ENCODE peak calls at places on chromosomes 2 and 18, in five cellular contexts. One of them, this sample, is unnamed.

GRCh38 chr2:190827720-190828119 is 52.9 kb upstream of the GLS start:
- DNase-seq in neuronal stem cell: no peak
- DNase-seq in IMR-90: no peak
- DNase-seq in mesenchymal stem cell: no peak
- DNase-seq in trophoblast cell: no peak
- DNase-seq in this sample: no peak

GRCh38 chr2:40415391-40415790 is 36.5 kb downstream of the SLC8A1 start:
- DNase-seq in mesenchymal stem cell: no peak
- DNase-seq in neuronal stem cell: no peak
- DNase-seq in IMR-90: no peak
- DNase-seq in trophoblast cell: no peak
- DNase-seq in this sample: no peak

GRCh38 chr18:33470229-33470628 is 29.7 kb upstream of the CCDC178 start:
- DNase-seq in trophoblast cell: no peak
- DNase-seq in neuronal stem cell: no peak
- DNase-seq in mesenchymal stem cell: no peak
- DNase-seq in IMR-90: no peak
- DNase-seq in this sample: no peak

GRCh38 chr2:199471443-199472057 is 13.8 kb upstream of the SATB2 start:
- DNase-seq in trophoblast cell: peak; percentile 57
- DNase-seq in neuronal stem cell: peak; percentile 70
- DNase-seq in mesenchymal stem cell: peak; percentile 46
- DNase-seq in IMR-90: peak; percentile 45
- DNase-seq in this sample: peak; percentile 89

GRCh38 chr2:157492189-157492773 is 48.4 kb upstream of the CYTIP start:
- DNase-seq in neuronal stem cell: peak; percentile 41
- DNase-seq in IMR-90: peak; percentile 59
- DNase-seq in trophoblast cell: peak; percentile 55
- DNase-seq in mesenchymal stem cell: peak; percentile 63
- DNase-seq in this sample: peak; percentile 66

GRCh38 chr2:238884812-238885408 is 37.0 kb downstream of the TWIST2 start:
- DNase-seq in trophoblast cell: no peak
- DNase-seq in neuronal stem cell: no peak
- DNase-seq in IMR-90: no peak
- DNase-seq in mesenchymal stem cell: no peak
- DNase-seq in this sample: no peak

GRCh38 chr2:152646775-152647174 is 70.5 kb downstream of the PRPF40A start:
- DNase-seq in mesenchymal stem cell: peak; percentile 67
- DNase-seq in IMR-90: peak; percentile 95
- DNase-seq in neuronal stem cell: no peak
- DNase-seq in trophoblast cell: peak; percentile 59
- DNase-seq in this sample: peak; percentile 68

GRCh38 chr2:151760139-151760650 is 25.9 kb upstream of the NEB start:
- DNase-seq in mesenchymal stem cell: no peak
- DNase-seq in IMR-90: no peak
- DNase-seq in neuronal stem cell: peak; percentile 46
- DNase-seq in trophoblast cell: peak; percentile 85
- DNase-seq in this sample: peak; percentile 88

GRCh38 chr2:3585239-3586109 is 9.4 kb upstream of the COLEC11 start:
- DNase-seq in mesenchymal stem cell: peak; percentile 95
- DNase-seq in neuronal stem cell: no peak
- DNase-seq in trophoblast cell: no peak
- DNase-seq in IMR-90: peak; percentile 95
- DNase-seq in this sample: no peak

GRCh38 chr2:240295256-240296103 is 140.0 kb upstream of the GPC1 start:
- DNase-seq in mesenchymal stem cell: no peak
- DNase-seq in trophoblast cell: no peak
- DNase-seq in IMR-90: no peak
- DNase-seq in neuronal stem cell: no peak
- DNase-seq in this sample: no peak

GRCh38 chr2:165952085-165952484 is 1.5 kb downstream of the TTC21B start:
- DNase-seq in neuronal stem cell: no peak
- DNase-seq in mesenchymal stem cell: no peak
- DNase-seq in IMR-90: no peak
- DNase-seq in trophoblast cell: no peak
- DNase-seq in this sample: no peak

GRCh38 chr2:222907790-222908431 is 47.1 kb downstream of the ACSL3 start:
- DNase-seq in neuronal stem cell: no peak
- DNase-seq in mesenchymal stem cell: peak; percentile 50
- DNase-seq in trophoblast cell: no peak
- DNase-seq in IMR-90: peak; percentile 83
- DNase-seq in this sample: peak; percentile 79

GRCh38 chr18:2413352-2413751 is 158.0 kb downstream of the METTL4 start:
- DNase-seq in trophoblast cell: peak; percentile 7
- DNase-seq in IMR-90: no peak
- DNase-seq in mesenchymal stem cell: no peak
- DNase-seq in neuronal stem cell: no peak
- DNase-seq in this sample: no peak

GRCh38 chr18:22293417-22293816 is 124.0 kb downstream of the GATA6 start:
- DNase-seq in neuronal stem cell: no peak
- DNase-seq in trophoblast cell: no peak
- DNase-seq in mesenchymal stem cell: no peak
- DNase-seq in IMR-90: no peak
- DNase-seq in this sample: no peak

GRCh38 chr2:95388091-95388692 is 14.3 kb upstream of the FAHD2A start:
- DNase-seq in neuronal stem cell: no peak
- DNase-seq in trophoblast cell: no peak
- DNase-seq in IMR-90: no peak
- DNase-seq in mesenchymal stem cell: no peak
- DNase-seq in this sample: no peak

GRCh38 chr2:48209214-48209885 is 303.1 kb upstream of the FBXO11 start:
- DNase-seq in IMR-90: peak; percentile 52
- DNase-seq in mesenchymal stem cell: peak; percentile 18
- DNase-seq in trophoblast cell: no peak
- DNase-seq in neuronal stem cell: no peak
- DNase-seq in this sample: peak; percentile 16

GRCh38 chr2:67649331-67650071 is 252.4 kb downstream of the ETAA1 start:
- DNase-seq in trophoblast cell: no peak
- DNase-seq in neuronal stem cell: no peak
- DNase-seq in IMR-90: peak; percentile 61
- DNase-seq in mesenchymal stem cell: peak; percentile 36
- DNase-seq in this sample: peak; percentile 16

GRCh38 chr2:168816369-168816768 is 13.9 kb downstream of the NOSTRIN start:
- DNase-seq in IMR-90: peak; percentile 87
- DNase-seq in trophoblast cell: peak; percentile 45
- DNase-seq in mesenchymal stem cell: peak; percentile 78
- DNase-seq in neuronal stem cell: no peak
- DNase-seq in this sample: peak; percentile 78

GRCh38 chr2:207772081-207772843 is 2.6 kb upstream of the FZD5 start:
- DNase-seq in trophoblast cell: peak; percentile 51
- DNase-seq in neuronal stem cell: no peak
- DNase-seq in mesenchymal stem cell: peak; percentile 62
- DNase-seq in IMR-90: no peak
- DNase-seq in this sample: peak; percentile 84

GRCh38 chr18:62486290-62486964 is 36.4 kb upstream of the ZCCHC2 start:
- DNase-seq in IMR-90: peak; percentile 16
- DNase-seq in neuronal stem cell: no peak
- DNase-seq in mesenchymal stem cell: peak; percentile 9
- DNase-seq in trophoblast cell: peak; percentile 77
- DNase-seq in this sample: peak; percentile 73

GRCh38 chr2:109048159-109048558 is 59.1 kb upstream of the EDAR start:
- DNase-seq in mesenchymal stem cell: no peak
- DNase-seq in trophoblast cell: no peak
- DNase-seq in neuronal stem cell: no peak
- DNase-seq in IMR-90: no peak
- DNase-seq in this sample: no peak

GRCh38 chr18:76997951-76998808 is 134.4 kb downstream of the MBP start:
- DNase-seq in neuronal stem cell: no peak
- DNase-seq in trophoblast cell: no peak
- DNase-seq in IMR-90: no peak
- DNase-seq in mesenchymal stem cell: no peak
- DNase-seq in this sample: no peak

GRCh38 chr2:199660167-199660566 is 190.8 kb downstream of the FTCDNL1 start:
- DNase-seq in IMR-90: no peak
- DNase-seq in mesenchymal stem cell: no peak
- DNase-seq in neuronal stem cell: no peak
- DNase-seq in trophoblast cell: no peak
- DNase-seq in this sample: no peak

GRCh38 chr18:11251891-11252270 is 102.5 kb upstream of the PIEZO2 start:
- DNase-seq in neuronal stem cell: no peak
- DNase-seq in trophoblast cell: no peak
- DNase-seq in mesenchymal stem cell: peak; percentile 7
- DNase-seq in IMR-90: peak; percentile 18
- DNase-seq in this sample: no peak

GRCh38 chr2:196287977-196288538 is 116.7 kb upstream of the STK17B start:
- DNase-seq in trophoblast cell: no peak
- DNase-seq in IMR-90: no peak
- DNase-seq in neuronal stem cell: no peak
- DNase-seq in mesenchymal stem cell: no peak
- DNase-seq in this sample: no peak

GRCh38 chr2:202583709-202584219 is 51.0 kb upstream of the FAM117B start:
- DNase-seq in mesenchymal stem cell: no peak
- DNase-seq in neuronal stem cell: no peak
- DNase-seq in IMR-90: no peak
- DNase-seq in trophoblast cell: no peak
- DNase-seq in this sample: no peak

GRCh38 chr2:202589582-202589949 is 45.2 kb upstream of the FAM117B start:
- DNase-seq in trophoblast cell: no peak
- DNase-seq in mesenchymal stem cell: no peak
- DNase-seq in IMR-90: no peak
- DNase-seq in neuronal stem cell: no peak
- DNase-seq in this sample: no peak

GRCh38 chr2:202592580-202592979 is 42.2 kb upstream of the FAM117B start:
- DNase-seq in IMR-90: peak; percentile 50
- DNase-seq in mesenchymal stem cell: no peak
- DNase-seq in trophoblast cell: no peak
- DNase-seq in neuronal stem cell: no peak
- DNase-seq in this sample: no peak

GRCh38 chr2:202588647-202589581 is 45.9 kb upstream of the FAM117B start:
- DNase-seq in IMR-90: peak; percentile 62
- DNase-seq in mesenchymal stem cell: peak; percentile 81
- DNase-seq in neuronal stem cell: peak; percentile 76
- DNase-seq in trophoblast cell: peak; percentile 42
- DNase-seq in this sample: peak; percentile 91
- H4K8ac ChIP-seq in IMR-90: peak overlapping the region; percentile 53
- H4K8ac ChIP-seq in mesenchymal stem cell: peak overlapping the region; percentile 70
- H4K8ac ChIP-seq in neuronal stem cell: peak overlapping the region; percentile 45
- H4K8ac ChIP-seq in trophoblast cell: peak overlapping the region; percentile 30
- H4K8ac ChIP-seq in this sample: no peak overlapping the region

GRCh38 chr2:181682795-181683517 is 2.6 kb upstream of the NEUROD1 start:
- DNase-seq in mesenchymal stem cell: no peak
- DNase-seq in trophoblast cell: no peak
- DNase-seq in neuronal stem cell: no peak
- DNase-seq in IMR-90: no peak
- DNase-seq in this sample: no peak
- H3K4me3 ChIP-seq in mesenchymal stem cell: no peak overlapping the region
- H3K4me3 ChIP-seq in trophoblast cell: no peak overlapping the region
- H3K4me3 ChIP-seq in neuronal stem cell: peak overlapping the region; percentile 14
- H3K4me3 ChIP-seq in IMR-90: no peak overlapping the region
- H3K4me3 ChIP-seq in this sample: no peak overlapping the region

GRCh38 chr2:27717070-27717453 is 53.4 kb downstream of the SLC4A1AP start:
- DNase-seq in mesenchymal stem cell: peak; percentile 46
- DNase-seq in neuronal stem cell: no peak
- DNase-seq in trophoblast cell: peak; percentile 17
- DNase-seq in IMR-90: peak; percentile 42
- DNase-seq in this sample: no peak

GRCh38 chr2:27714053-27714452 is 50.4 kb downstream of the SLC4A1AP start:
- DNase-seq in mesenchymal stem cell: no peak
- DNase-seq in trophoblast cell: no peak
- DNase-seq in IMR-90: no peak
- DNase-seq in neuronal stem cell: no peak
- DNase-seq in this sample: no peak

GRCh38 chr2:27714851-27715291 is 51.2 kb downstream of the SLC4A1AP start:
- DNase-seq in IMR-90: no peak
- DNase-seq in mesenchymal stem cell: no peak
- DNase-seq in neuronal stem cell: no peak
- DNase-seq in trophoblast cell: no peak
- DNase-seq in this sample: peak; percentile 33

GRCh38 chr2:27715318-27716165 is 51.9 kb downstream of the SLC4A1AP start:
- DNase-seq in neuronal stem cell: no peak
- DNase-seq in trophoblast cell: no peak
- DNase-seq in mesenchymal stem cell: peak; percentile 66
- DNase-seq in IMR-90: peak; percentile 69
- DNase-seq in this sample: peak; percentile 34

DNA sequence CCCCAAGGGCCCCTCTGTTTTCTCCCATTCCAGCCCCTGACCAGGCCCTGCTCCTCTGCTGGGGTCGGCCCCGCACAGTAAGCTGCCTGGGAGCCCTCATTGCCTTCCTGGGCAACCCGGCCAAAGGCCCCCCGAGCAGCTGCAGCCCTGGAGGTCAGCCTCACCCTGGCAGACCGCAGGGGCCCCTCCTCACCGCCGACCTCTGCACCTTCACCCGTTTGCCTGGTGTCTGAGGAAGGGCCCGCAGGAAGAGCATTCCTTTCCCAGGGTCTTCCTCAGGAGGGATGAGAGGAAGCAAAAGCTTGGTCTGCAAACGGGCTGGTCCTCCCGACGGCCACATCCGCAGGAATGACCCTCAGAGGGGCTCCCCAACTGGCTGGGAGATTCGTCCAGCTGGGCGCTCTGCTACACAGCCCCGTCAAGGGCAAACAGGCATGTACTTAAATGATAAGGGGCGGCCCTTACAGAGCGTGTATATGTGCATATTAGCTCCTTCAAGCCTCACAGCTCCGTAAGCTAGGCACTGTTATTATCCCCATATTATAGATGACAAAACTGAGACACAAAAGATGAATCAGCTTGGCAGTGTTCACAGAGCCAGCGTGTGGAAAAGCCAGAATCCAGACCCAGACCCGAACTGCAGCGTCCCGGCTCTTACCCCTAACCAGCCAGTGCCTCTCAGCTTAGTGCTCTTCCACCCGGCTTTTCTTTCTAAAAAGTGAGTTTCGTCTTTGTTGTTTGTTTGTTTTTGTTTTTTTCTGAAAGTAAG is 52.8 kb downstream of the SLC4A1AP start:
- DNase-seq in IMR-90: no peak
- DNase-seq in neuronal stem cell: no peak
- DNase-seq in trophoblast cell: no peak
- DNase-seq in mesenchymal stem cell: no peak
- DNase-seq in this sample: peak; percentile 33
- H4K8ac ChIP-seq in IMR-90: peak overlapping the region; percentile 22
- H4K8ac ChIP-seq in neuronal stem cell: no peak overlapping the region
- H4K8ac ChIP-seq in trophoblast cell: peak overlapping the region; percentile 73
- H4K8ac ChIP-seq in mesenchymal stem cell: peak overlapping the region; percentile 68
- H4K8ac ChIP-seq in this sample: no peak overlapping the region

DNA sequence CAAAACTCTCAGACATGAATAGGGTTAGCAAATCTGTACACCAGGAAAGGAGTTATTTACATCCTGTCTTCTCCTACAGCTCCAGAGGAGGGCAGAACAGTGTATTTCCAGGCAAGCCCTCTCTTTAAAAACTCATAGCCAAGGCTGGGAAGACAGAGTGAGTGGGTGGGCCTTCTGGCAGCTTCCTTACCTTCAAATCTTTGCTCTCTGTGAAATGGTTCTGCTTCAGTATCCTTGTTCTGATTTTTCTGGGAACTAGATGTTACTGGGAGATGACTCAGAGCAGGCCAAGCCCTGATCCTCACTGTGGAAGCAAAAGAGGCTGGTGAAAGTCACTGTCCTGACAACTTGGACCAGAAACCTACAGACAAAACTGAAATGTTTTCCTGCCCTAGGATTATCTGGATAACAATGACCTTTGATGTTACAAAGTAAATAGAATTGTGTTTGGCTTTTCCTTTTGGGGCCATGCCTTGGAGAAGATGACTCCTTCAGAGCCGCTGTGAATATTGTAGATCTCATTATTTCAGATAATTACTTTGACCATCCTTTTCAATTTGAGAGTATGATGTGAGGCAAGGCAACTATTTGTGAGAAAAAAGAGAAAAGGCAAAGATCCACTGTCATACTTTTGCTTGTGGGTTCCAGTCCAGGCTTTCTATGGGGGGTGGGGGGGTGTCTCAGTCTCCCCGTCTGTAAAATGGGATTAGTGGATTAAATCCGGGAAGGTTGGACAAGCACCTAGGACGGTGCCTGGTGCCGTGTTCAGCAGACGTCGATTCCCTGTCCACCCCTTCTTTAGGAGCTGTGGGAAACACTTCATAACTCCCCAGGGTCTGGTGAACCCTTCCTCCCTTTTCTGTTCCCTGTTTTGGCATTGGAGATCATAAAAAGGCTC is 644 bp upstream of the QPCT start:
- DNase-seq in neuronal stem cell: no peak
- DNase-seq in IMR-90: peak; percentile 73
- DNase-seq in mesenchymal stem cell: peak; percentile 67
- DNase-seq in trophoblast cell: no peak
- DNase-seq in this sample: peak; percentile 90
- H3K4me3 ChIP-seq in neuronal stem cell: no peak overlapping the region
- H3K4me3 ChIP-seq in IMR-90: peak overlapping the region; percentile 56
- H3K4me3 ChIP-seq in mesenchymal stem cell: no peak overlapping the region
- H3K4me3 ChIP-seq in trophoblast cell: no peak overlapping the region
- H3K4me3 ChIP-seq in this sample: no peak overlapping the region